ENCODE peak calls at places on chromosomes 5 and 9, in seven cellular contexts. B, R, D, F, U, H and Y are unnamed samples.

GRCh38 chr5:11426442-11426841 is 477.8 kb downstream of the CTNND2 start:
- DNase-seq in B (no peak), R (no peak), H (no peak), F (no peak), U (no peak), D (no peak), Y (no peak)

GRCh38 chr5:107519900-107520354 is 150.8 kb downstream of the EFNA5 start:
- DNase-seq in U (no peak), R (peak; percentile 20), B (no peak), H (peak; percentile 57), D (no peak), F (peak; percentile 50), Y (no peak)

GRCh38 chr9:38046669-38047300 is 22.2 kb downstream of the SHB start:
- DNase-seq in F (peak; percentile 63), H (no peak), U (peak; percentile 73), B (peak; percentile 54), D (no peak), R (no peak), Y (peak; percentile 62)

GRCh38 chr5:140480310-140481014 is 67.0 kb upstream of the EIF4EBP3 start:
- DNase-seq in D (no peak), U (no peak), H (peak; percentile 20), F (no peak), B (no peak), R (no peak), Y (peak; percentile 16)

GRCh38 chr5:110973510-110973909 is 98.0 kb upstream of the TSLP start:
- DNase-seq in R (no peak), U (no peak), F (no peak), B (no peak), H (no peak), D (no peak), Y (no peak)

GRCh38 chr9:26413625-26414024 is 479.0 kb downstream of the CAAP1 start:
- DNase-seq in U (no peak), D (no peak), B (no peak), R (no peak), F (no peak), H (no peak), Y (no peak)

GRCh38 chr9:108041551-108041950 is 552.0 kb upstream of the KLF4 start:
- DNase-seq in F (peak; percentile 47), U (no peak), D (no peak), R (no peak), H (peak; percentile 48), B (no peak), Y (peak; percentile 71)

GRCh38 chr5:53039855-53040254 is 50.7 kb downstream of the ITGA2 start:
- DNase-seq in B (no peak), F (no peak), R (no peak), U (no peak), D (no peak), H (no peak), Y (no peak)

GRCh38 chr5:5199460-5199859 is 59.3 kb downstream of the ADAMTS16 start:
- DNase-seq in D (no peak), H (no peak), B (no peak), F (no peak), R (no peak), U (no peak), Y (no peak)

GRCh38 chr5:43533646-43534045 is 18.7 kb upstream of the C5orf34 start:
- DNase-seq in U (no peak), B (no peak), D (no peak), F (no peak), R (no peak), H (no peak), Y (no peak)

GRCh38 chr9:111661802-111662491 is 542 bp downstream of the GNG10 start:
- DNase-seq in U (peak; percentile 40), H (peak; percentile 34), F (peak; percentile 22), D (peak; percentile 67), R (no peak), B (peak; percentile 32), Y (peak; percentile 26)

GRCh38 chr5:117594165-117594564 is 1019.5 kb upstream of the SEMA6A start:
- DNase-seq in H (peak; percentile 46), F (no peak), D (peak; percentile 61), B (peak; percentile 32), R (no peak), U (no peak), Y (no peak)

GRCh38 chr5:177131711-177132503 is 1.7 kb upstream of the NSD1 start:
- DNase-seq in U (no peak), H (no peak), R (no peak), B (no peak), D (no peak), F (no peak), Y (no peak)

GRCh38 chr9:88174324-88174723 is 36.0 kb upstream of the SPATA31C2 start:
- DNase-seq in H (no peak), F (peak; percentile 44), B (no peak), U (no peak), D (no peak), R (no peak), Y (peak; percentile 15)

GRCh38 chr5:92885950-92886349 is 695.1 kb downstream of the NR2F1-AS1 start:
- DNase-seq in R (no peak), D (no peak), B (no peak), U (peak; percentile 7), H (no peak), F (peak; percentile 19), Y (no peak)

GRCh38 chr9:38030658-38031057 is 38.4 kb downstream of the SHB start:
- DNase-seq in R (no peak), H (no peak), F (no peak), U (no peak), D (no peak), B (no peak), Y (no peak)

GRCh38 chr5:111699976-111700375 is 57.0 kb downstream of the NREP start:
- DNase-seq in U (no peak), D (no peak), H (no peak), F (no peak), B (no peak), R (no peak), Y (peak; percentile 51)

GRCh38 chr5:112691341-112691685 is 46.4 kb upstream of the APC start:
- DNase-seq in U (no peak), F (no peak), B (no peak), H (no peak), D (no peak), R (no peak), Y (peak; percentile 25)

GRCh38 chr5:79318935-79319614 is 83.1 kb downstream of the JMY start:
- DNase-seq in H (peak; percentile 96), R (peak; percentile 87), B (no peak), U (peak; percentile 21), F (peak; percentile 72), D (no peak), Y (peak; percentile 91)

GRCh38 chr5:45491368-45491767 is 204.8 kb downstream of the HCN1 start:
- DNase-seq in D (no peak), R (no peak), H (no peak), F (no peak), U (no peak), B (no peak), Y (no peak)

GRCh38 chr5:125874717-125875116 is 548.5 kb upstream of the GRAMD2B start:
- DNase-seq in B (no peak), H (no peak), U (no peak), D (no peak), R (no peak), F (no peak), Y (peak; percentile 23)

GRCh38 chr5:125865166-125865815 is 557.9 kb upstream of the GRAMD2B start:
- DNase-seq in B (no peak), D (no peak), R (no peak), F (no peak), U (no peak), H (peak; percentile 40), Y (peak; percentile 16)

GRCh38 chr5:125868035-125868434 is 555.2 kb upstream of the GRAMD2B start:
- DNase-seq in H (no peak), U (no peak), B (no peak), F (no peak), R (no peak), D (no peak), Y (no peak)

GRCh38 chr5:125874057-125874456 is 549.2 kb upstream of the GRAMD2B start:
- DNase-seq in F (no peak), D (no peak), R (no peak), H (no peak), U (no peak), B (no peak), Y (no peak)

DNA sequence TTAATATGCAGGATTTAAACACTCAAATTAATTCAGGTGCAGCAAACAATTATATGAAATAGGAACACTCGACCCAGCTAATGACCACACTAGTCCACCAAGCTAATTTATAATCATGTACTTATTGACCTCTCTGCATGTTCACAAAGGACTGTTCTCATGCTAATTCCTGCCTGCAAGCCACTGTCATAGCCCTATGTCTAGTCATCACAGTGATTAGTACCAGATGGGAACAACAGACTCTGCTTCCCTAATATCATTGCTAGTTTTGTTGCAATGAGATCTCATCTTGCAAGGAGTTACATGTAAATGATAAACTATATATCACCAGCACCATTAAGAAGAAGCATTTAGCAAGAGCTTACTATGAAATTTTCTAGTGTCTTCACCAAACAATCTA is 552.9 kb upstream of the GRAMD2B start:
- DNase-seq in D (no peak), U (no peak), H (peak; percentile 57), R (peak; percentile 46), B (no peak), F (no peak), Y (no peak)
- H3K4me3 ChIP-seq in D (no peak overlapping the region), U (no peak overlapping the region), H (no peak overlapping the region), R (no peak overlapping the region), B (no peak overlapping the region), F (no peak overlapping the region), Y (no peak overlapping the region)

GRCh38 chr5:10036136-10036535 is 213.6 kb downstream of the ATPSCKMT start:
- DNase-seq in H (peak; percentile 78), U (peak; percentile 10), D (no peak), R (no peak), B (no peak), F (no peak), Y (peak; percentile 64)
- H3K4me3 ChIP-seq in H (no peak overlapping the region), U (no peak overlapping the region), D (no peak overlapping the region), R (no peak overlapping the region), B (no peak overlapping the region), F (no peak overlapping the region), Y (no peak overlapping the region)

DNA sequence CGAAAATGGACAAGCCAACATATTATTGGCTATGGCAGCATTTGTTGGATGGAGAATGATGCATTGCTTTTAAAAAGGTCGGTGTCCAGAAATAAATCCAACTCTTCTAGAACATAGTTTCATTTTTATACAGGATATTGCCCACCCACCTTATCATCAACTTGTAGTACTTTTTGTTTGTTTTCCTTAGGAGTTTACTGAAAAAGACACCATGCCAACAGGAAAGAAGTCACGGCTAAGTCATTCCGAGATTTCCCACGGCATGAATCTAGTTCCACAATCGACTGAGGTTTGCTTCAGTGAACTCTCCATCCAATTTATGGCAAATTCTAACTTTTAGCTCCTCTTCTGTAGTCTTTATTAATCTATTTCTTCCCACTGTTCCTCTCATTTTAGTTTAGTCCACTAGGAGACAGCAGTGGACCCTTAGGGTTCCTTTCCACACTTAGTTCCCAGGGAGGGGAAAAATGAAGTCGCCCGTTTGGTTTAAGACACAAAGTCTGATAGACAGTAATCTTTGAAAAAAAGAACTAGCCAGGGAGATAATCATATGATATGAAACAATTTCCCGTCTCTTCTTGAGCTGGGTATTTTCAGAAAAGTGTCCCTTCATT is 237.5 kb downstream of the AP3B1 start:
- DNase-seq in R (no peak), F (no peak), H (no peak), U (no peak), D (no peak), B (no peak), Y (peak; percentile 42)
- H3K4me3 ChIP-seq in R (no peak overlapping the region), F (no peak overlapping the region), H (no peak overlapping the region), U (no peak overlapping the region), D (no peak overlapping the region), B (no peak overlapping the region), Y (no peak overlapping the region)

DNA sequence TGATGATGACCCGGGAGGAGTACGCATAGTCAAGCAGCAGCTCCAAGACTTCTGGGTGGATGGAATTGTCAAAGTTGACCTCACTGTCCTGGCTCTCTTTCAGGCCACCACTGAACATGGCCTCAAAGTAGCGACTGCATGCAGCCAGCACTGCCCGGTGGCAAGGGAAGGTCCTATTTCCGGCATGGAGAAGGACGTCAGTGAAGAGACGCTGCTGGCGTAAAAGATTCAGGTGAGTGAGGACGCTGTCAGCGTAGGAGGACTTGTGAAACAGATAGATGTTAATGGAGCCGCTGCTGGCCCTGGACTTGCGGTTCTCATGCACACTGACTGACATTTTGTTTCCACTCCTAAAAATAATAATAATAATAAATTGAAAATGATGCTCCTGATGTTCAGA is 4.4 kb downstream of the ENC1 start:
- DNase-seq in H (no peak), U (no peak), D (no peak), F (no peak), R (no peak), B (no peak), Y (no peak)
- H3K4me3 ChIP-seq in H (no peak overlapping the region), U (no peak overlapping the region), D (no peak overlapping the region), F (no peak overlapping the region), R (no peak overlapping the region), B (no peak overlapping the region), Y (no peak overlapping the region)